ENCODE peak calls at places on chromosomes 11 and 22, in five cellular contexts. One of them, this sample, is unnamed.

GRCh38 chr22:24435861-24436351 is 8.5 kb downstream of the ADORA2A start:
- DNase-seq in H1: no peak
- DNase-seq in HepG2: no peak
- DNase-seq in GM12878: no peak
- DNase-seq in K562: no peak
- DNase-seq in this sample: no peak

GRCh38 chr11:32890843-32891656 is 1.6 kb upstream of the QSER1 start:
- DNase-seq in H1: no peak
- DNase-seq in K562: no peak
- DNase-seq in HepG2: no peak
- DNase-seq in GM12878: no peak
- DNase-seq in this sample: peak; percentile 46

GRCh38 chr22:20549232-20549841 is 41.9 kb downstream of the MED15 start:
- DNase-seq in GM12878: no peak
- DNase-seq in H1: no peak
- DNase-seq in K562: peak; percentile 72
- DNase-seq in HepG2: no peak
- DNase-seq in this sample: no peak

GRCh38 chr11:135073870-135074269 is 661.8 kb upstream of the B3GAT1 start:
- DNase-seq in HepG2: no peak
- DNase-seq in H1: no peak
- DNase-seq in K562: no peak
- DNase-seq in GM12878: no peak
- DNase-seq in this sample: no peak

GRCh38 chr22:47276219-47276843 is 513.9 kb downstream of the TBC1D22A start:
- DNase-seq in HepG2: no peak
- DNase-seq in GM12878: no peak
- DNase-seq in K562: no peak
- DNase-seq in H1: no peak
- DNase-seq in this sample: no peak

GRCh38 chr22:30024231-30024630 is 56.0 kb upstream of the HORMAD2 start:
- DNase-seq in GM12878: no peak
- DNase-seq in HepG2: no peak
- DNase-seq in H1: no peak
- DNase-seq in K562: no peak
- DNase-seq in this sample: no peak

GRCh38 chr22:44918166-44918924 is 91.5 kb downstream of the PHF21B start:
- DNase-seq in GM12878: no peak
- DNase-seq in HepG2: no peak
- DNase-seq in K562: no peak
- DNase-seq in H1: no peak
- DNase-seq in this sample: no peak

GRCh38 chr11:44738791-44739190 is 12.0 kb downstream of the TSPAN18 start:
- DNase-seq in GM12878: no peak
- DNase-seq in HepG2: no peak
- DNase-seq in K562: no peak
- DNase-seq in H1: no peak
- DNase-seq in this sample: no peak

GRCh38 chr11:134405436-134405835 is 6.6 kb downstream of the B3GAT1 start:
- DNase-seq in GM12878: no peak
- DNase-seq in HepG2: no peak
- DNase-seq in H1: no peak
- DNase-seq in K562: no peak
- DNase-seq in this sample: no peak

GRCh38 chr22:48553694-48554308 is 1273.9 kb downstream of the BRD1 start:
- DNase-seq in H1: no peak
- DNase-seq in K562: no peak
- DNase-seq in HepG2: no peak
- DNase-seq in GM12878: no peak
- DNase-seq in this sample: no peak

GRCh38 chr22:17057959-17058814 is 26.6 kb upstream of the IL17RA start:
- DNase-seq in GM12878: no peak
- DNase-seq in K562: peak; percentile 81
- DNase-seq in H1: peak; percentile 84
- DNase-seq in HepG2: peak; percentile 57
- DNase-seq in this sample: peak; percentile 73

GRCh38 chr11:10688401-10688800 is 5.2 kb downstream of the IRAG1 start:
- DNase-seq in GM12878: no peak
- DNase-seq in HepG2: no peak
- DNase-seq in K562: peak; percentile 39
- DNase-seq in H1: no peak
- DNase-seq in this sample: peak; percentile 38

GRCh38 chr11:1747753-1748466 is 2.5 kb downstream of the IFITM10 start:
- DNase-seq in K562: no peak
- DNase-seq in HepG2: no peak
- DNase-seq in GM12878: no peak
- DNase-seq in H1: no peak
- DNase-seq in this sample: no peak

GRCh38 chr11:12675951-12676711 is 1.9 kb downstream of the TEAD1 start:
- DNase-seq in H1: no peak
- DNase-seq in GM12878: no peak
- DNase-seq in HepG2: no peak
- DNase-seq in K562: no peak
- DNase-seq in this sample: no peak

GRCh38 chr22:50119768-50120251 is 30.0 kb downstream of the MOV10L1 start:
- DNase-seq in K562: no peak
- DNase-seq in HepG2: no peak
- DNase-seq in GM12878: no peak
- DNase-seq in H1: no peak
- DNase-seq in this sample: no peak

GRCh38 chr11:110984147-110984546 is 261.4 kb upstream of the POU2AF2 start:
- DNase-seq in HepG2: no peak
- DNase-seq in H1: no peak
- DNase-seq in K562: no peak
- DNase-seq in GM12878: no peak
- DNase-seq in this sample: no peak

GRCh38 chr11:86292912-86293606 is 9.0 kb upstream of the HIKESHI start:
- DNase-seq in GM12878: peak; percentile 59
- DNase-seq in K562: no peak
- DNase-seq in H1: no peak
- DNase-seq in HepG2: no peak
- DNase-seq in this sample: no peak

GRCh38 chr22:36385491-36386350 is 2.0 kb downstream of the MYH9 start:
- DNase-seq in K562: no peak
- DNase-seq in GM12878: no peak
- DNase-seq in H1: no peak
- DNase-seq in HepG2: peak; percentile 57
- DNase-seq in this sample: no peak

GRCh38 chr22:46106279-46107022 is 43.9 kb upstream of the PPARA start:
- DNase-seq in K562: no peak
- DNase-seq in H1: no peak
- DNase-seq in GM12878: no peak
- DNase-seq in HepG2: no peak
- DNase-seq in this sample: no peak

GRCh38 chr22:30872282-30873041 is 96.1 kb downstream of the MORC2 start:
- DNase-seq in HepG2: no peak
- DNase-seq in GM12878: no peak
- DNase-seq in K562: no peak
- DNase-seq in H1: no peak
- DNase-seq in this sample: no peak

GRCh38 chr22:42180349-42180842 is 49.8 kb upstream of the CYP2D6 start:
- DNase-seq in GM12878: no peak
- DNase-seq in K562: peak; percentile 71
- DNase-seq in HepG2: no peak
- DNase-seq in H1: no peak
- DNase-seq in this sample: no peak

GRCh38 chr11:7536102-7536501 is 22.3 kb downstream of the PPFIBP2 start:
- DNase-seq in K562: peak; percentile 41
- DNase-seq in HepG2: no peak
- DNase-seq in GM12878: no peak
- DNase-seq in H1: peak; percentile 56
- DNase-seq in this sample: peak; percentile 49

GRCh38 chr11:85809881-85810280 is 1.1 kb downstream of the SYTL2 start:
- DNase-seq in H1: peak; percentile 56
- DNase-seq in GM12878: no peak
- DNase-seq in K562: peak; percentile 19
- DNase-seq in HepG2: peak; percentile 9
- DNase-seq in this sample: peak; percentile 45

GRCh38 chr11:10456519-10456918 is 1.5 kb downstream of the AMPD3 start:
- DNase-seq in H1: no peak
- DNase-seq in HepG2: no peak
- DNase-seq in K562: peak; percentile 35
- DNase-seq in GM12878: no peak
- DNase-seq in this sample: no peak

GRCh38 chr11:112734207-112734606 is 227.0 kb upstream of the NCAM1 start:
- DNase-seq in H1: peak; percentile 60
- DNase-seq in K562: peak; percentile 13
- DNase-seq in HepG2: no peak
- DNase-seq in GM12878: no peak
- DNase-seq in this sample: peak; percentile 52

DNA sequence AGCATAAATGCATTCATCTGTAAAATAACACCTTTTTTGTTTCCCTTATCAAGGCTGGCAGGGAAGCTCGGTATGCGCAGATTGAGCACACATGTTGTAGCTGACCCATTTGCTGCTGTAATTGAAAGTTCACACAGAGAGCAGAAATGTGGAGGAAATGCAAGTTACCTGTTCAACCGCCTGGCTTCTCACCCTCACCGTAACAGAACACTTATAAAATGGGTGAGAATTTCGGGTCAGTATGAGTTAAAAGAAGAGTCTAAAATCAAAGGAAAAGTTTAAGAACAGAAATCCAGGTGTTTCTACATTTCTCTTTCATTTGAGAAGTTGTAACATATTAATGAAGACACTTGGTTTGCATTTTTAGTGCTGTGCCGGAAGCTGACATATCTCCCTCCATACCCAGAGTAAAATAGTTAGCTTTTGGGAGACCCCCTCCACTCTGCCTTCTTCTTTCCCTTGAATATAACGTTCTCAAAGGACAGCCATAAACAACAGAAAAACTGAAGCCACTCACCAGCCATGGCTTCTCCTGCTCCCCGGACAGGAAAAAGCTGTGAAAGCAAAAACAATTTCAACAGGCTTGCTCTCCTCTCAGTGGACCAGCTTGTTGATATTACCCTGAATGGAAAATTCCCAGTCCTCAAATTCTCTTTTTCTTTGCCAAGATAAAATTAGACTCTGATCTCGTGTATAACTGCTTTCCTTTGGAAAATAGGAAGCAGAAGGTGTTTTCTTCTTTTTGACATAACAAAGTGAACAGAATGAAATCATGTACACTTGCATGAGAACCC is at the start of gene CASP12:
- DNase-seq in H1: no peak
- DNase-seq in K562: no peak
- DNase-seq in HepG2: no peak
- DNase-seq in GM12878: no peak
- DNase-seq in this sample: no peak
- TF ChIP-seq ATF2 in H1: no peak
- TF ChIP-seq ATF2 in K562: no peak
- TF ChIP-seq ATF2 in HepG2: no peak
- TF ChIP-seq ATF2 in GM12878: no peak
- TF ChIP-seq ATF2 in this sample: no peak

GRCh38 chr11:70597006-70597555 is 198.8 kb downstream of the CTTN start:
- DNase-seq in HepG2: no peak
- DNase-seq in K562: no peak
- DNase-seq in GM12878: no peak
- DNase-seq in H1: no peak
- DNase-seq in this sample: no peak
- TF ChIP-seq MAX in HepG2: no peak
- TF ChIP-seq MAX in K562: no peak
- TF ChIP-seq MAX in GM12878: no peak
- TF ChIP-seq MAX in H1: no peak
- TF ChIP-seq MAX in this sample: no peak

GRCh38 chr11:128437137-128437536 is 150.2 kb downstream of the ETS1 start:
- DNase-seq in HepG2: no peak
- DNase-seq in H1: no peak
- DNase-seq in K562: no peak
- DNase-seq in GM12878: no peak
- DNase-seq in this sample: no peak
- TF ChIP-seq ATF2 in HepG2: no peak
- TF ChIP-seq ATF2 in H1: no peak
- TF ChIP-seq ATF2 in K562: no peak
- TF ChIP-seq ATF2 in GM12878: no peak
- TF ChIP-seq ATF2 in this sample: no peak

DNA sequence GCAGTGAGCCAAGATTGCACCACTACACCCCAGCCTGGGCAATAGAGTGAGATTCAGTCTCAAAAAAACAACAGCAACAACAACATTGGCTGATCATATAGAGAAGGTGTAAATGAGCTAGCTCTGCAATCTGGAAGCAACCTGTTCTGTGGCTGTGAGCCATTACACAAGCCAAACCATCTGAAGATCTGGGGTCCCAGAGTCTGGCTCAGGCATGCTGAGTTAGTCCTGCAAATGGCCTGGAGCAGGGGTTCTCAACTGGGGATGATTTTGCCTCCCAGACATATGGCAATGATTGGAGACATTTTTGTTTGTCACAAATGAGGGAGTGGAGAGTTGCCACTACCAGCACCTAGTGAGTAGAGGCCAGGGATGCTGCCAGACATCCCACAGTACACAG is 42.3 kb upstream of the RAB1B start:
- DNase-seq in HepG2: no peak
- DNase-seq in GM12878: no peak
- DNase-seq in K562: no peak
- DNase-seq in H1: no peak
- DNase-seq in this sample: no peak
- TF ChIP-seq MAX in HepG2: no peak
- TF ChIP-seq MAX in GM12878: no peak
- TF ChIP-seq MAX in K562: no peak
- TF ChIP-seq MAX in H1: no peak
- TF ChIP-seq MAX in this sample: no peak

DNA sequence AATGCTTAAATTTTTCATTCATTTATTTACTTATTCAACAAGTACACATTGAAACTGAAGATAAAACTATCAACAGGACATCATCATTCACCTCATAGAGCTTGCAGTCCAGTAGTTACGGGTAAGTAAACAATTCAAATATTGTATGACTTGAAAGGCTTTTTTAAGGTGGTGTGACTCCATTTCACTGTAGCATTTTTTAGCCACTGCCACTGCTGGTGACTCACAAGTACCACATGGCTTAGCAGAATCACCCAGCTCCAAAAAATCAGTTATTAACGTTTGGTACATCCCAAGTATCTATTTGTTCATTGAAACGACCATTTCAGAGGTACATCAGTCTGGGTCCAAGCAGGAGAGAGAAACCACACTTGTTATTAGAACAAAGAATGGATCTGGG is 427.9 kb upstream of the DDI1 start:
- DNase-seq in H1: no peak
- DNase-seq in K562: no peak
- DNase-seq in HepG2: no peak
- DNase-seq in GM12878: no peak
- DNase-seq in this sample: no peak
- TF ChIP-seq ATF2 in H1: no peak
- TF ChIP-seq ATF2 in K562: no peak
- TF ChIP-seq ATF2 in HepG2: no peak
- TF ChIP-seq ATF2 in GM12878: no peak
- TF ChIP-seq ATF2 in this sample: no peak

DNA sequence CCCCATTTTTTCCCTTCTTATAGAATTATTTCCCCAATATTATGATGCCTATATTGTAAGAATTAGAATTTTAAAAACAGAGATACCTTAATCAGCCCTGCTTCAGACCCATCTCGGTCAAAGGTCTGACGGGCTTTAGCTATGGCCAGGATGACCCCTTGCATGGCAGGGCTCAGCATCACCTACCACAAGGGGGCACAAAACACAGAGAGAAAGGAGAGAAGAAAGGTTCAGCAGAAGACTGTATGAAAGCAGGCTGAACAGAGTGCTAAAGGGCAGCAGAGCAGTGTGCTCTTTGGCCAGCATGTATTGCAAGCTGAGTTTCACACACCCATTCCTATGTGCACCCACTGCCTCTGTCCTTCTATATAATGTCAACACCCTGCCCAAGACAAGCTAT is 26.8 kb downstream of the CLDN25 start:
- DNase-seq in K562: peak; percentile 22
- DNase-seq in HepG2: peak; percentile 64
- DNase-seq in H1: peak; percentile 70
- DNase-seq in GM12878: no peak
- DNase-seq in this sample: peak; percentile 68
- TF ChIP-seq MAX in K562: no peak
- TF ChIP-seq MAX in HepG2: no peak
- TF ChIP-seq MAX in H1: no peak
- TF ChIP-seq MAX in GM12878: no peak
- TF ChIP-seq MAX in this sample: no peak

This sample was measured in WTC11.